ENCODE peak calls at places on chromosomes 1 and 21, in five cellular contexts. B is mammary epithelial cell, P is GM06990, J is OCI-LY7, E is ovary. I is an unnamed sample.

GRCh38 chr21:36015096-36015495 is 45.2 kb downstream of the SETD4 start:
- DNase-seq in P (no peak), E (no peak), B (no peak), J (no peak), I (no peak)

GRCh38 chr1:15178571-15179484 is 25.3 kb downstream of the TMEM51 start:
- DNase-seq in P (no peak), B (peak; percentile 97), E (no peak), J (no peak), I (no peak)

GRCh38 chr21:38716942-38717341 is 88.8 kb upstream of the ETS2 start:
- DNase-seq in B (peak; percentile 17), E (no peak), P (no peak), J (no peak), I (no peak)

GRCh38 chr1:111742938-111743549 is 3.8 kb upstream of the INKA2 start:
- DNase-seq in E (no peak), J (no peak), B (no peak), P (no peak), I (no peak)

GRCh38 chr1:175162955-175163354 is 29.6 kb downstream of the KIAA0040 start:
- DNase-seq in B (no peak), E (no peak), P (no peak), J (no peak), I (no peak)

GRCh38 chr21:24826822-24827221 is 780.5 kb downstream of the MRPL39 start:
- DNase-seq in E (no peak), J (no peak), P (no peak), B (no peak), I (no peak)

GRCh38 chr1:87239997-87240396 is 88.7 kb upstream of the LMO4 start:
- DNase-seq in B (no peak), P (no peak), J (no peak), E (no peak), I (no peak)

GRCh38 chr1:84624876-84625275 is 50.6 kb upstream of the CTBS start:
- DNase-seq in J (no peak), P (no peak), B (no peak), E (no peak), I (no peak)

GRCh38 chr1:205360166-205360565 is 3.4 kb upstream of the KLHDC8A start:
- DNase-seq in P (no peak), J (no peak), E (peak; percentile 63), B (no peak), I (no peak)

GRCh38 chr1:22773981-22774471 is 63.4 kb downstream of the EPHB2 start:
- DNase-seq in E (peak; percentile 81), P (no peak), B (no peak), J (no peak), I (no peak)

GRCh38 chr1:27382950-27383627 is at the start of gene CD164L2:
- DNase-seq in B (peak; percentile 54), J (no peak), E (no peak), P (no peak), I (no peak)

GRCh38 chr1:237191403-237191802 is 149.4 kb downstream of the RYR2 start:
- DNase-seq in B (no peak), P (no peak), E (no peak), J (no peak), I (no peak)

GRCh38 chr1:207993477-207994445 is 82.8 kb upstream of the CD34 start:
- DNase-seq in J (peak; percentile 2), B (no peak), E (no peak), P (no peak), I (no peak)

GRCh38 chr1:226549094-226549936 is 751 bp downstream of the STUM start:
- DNase-seq in E (peak; percentile 27), B (no peak), J (no peak), P (no peak), I (peak; percentile 48)

GRCh38 chr1:972726-973458 is 6.6 kb downstream of the PLEKHN1 start:
- DNase-seq in B (no peak), J (no peak), E (no peak), P (no peak), I (no peak)

GRCh38 chr21:35428927-35429326 is 379.8 kb upstream of the RUNX1 start:
- DNase-seq in J (no peak), P (no peak), E (no peak), B (no peak), I (no peak)

GRCh38 chr1:156295391-156295947 is at the start of gene GLMP:
- DNase-seq in B (peak; percentile 36), J (no peak), E (peak; percentile 65), P (peak; percentile 27), I (peak; percentile 81)

GRCh38 chr1:247855911-247856310 is 1.1 kb upstream of the TRIM58 start:
- DNase-seq in P (no peak), J (no peak), B (no peak), E (no peak), I (no peak)

DNA sequence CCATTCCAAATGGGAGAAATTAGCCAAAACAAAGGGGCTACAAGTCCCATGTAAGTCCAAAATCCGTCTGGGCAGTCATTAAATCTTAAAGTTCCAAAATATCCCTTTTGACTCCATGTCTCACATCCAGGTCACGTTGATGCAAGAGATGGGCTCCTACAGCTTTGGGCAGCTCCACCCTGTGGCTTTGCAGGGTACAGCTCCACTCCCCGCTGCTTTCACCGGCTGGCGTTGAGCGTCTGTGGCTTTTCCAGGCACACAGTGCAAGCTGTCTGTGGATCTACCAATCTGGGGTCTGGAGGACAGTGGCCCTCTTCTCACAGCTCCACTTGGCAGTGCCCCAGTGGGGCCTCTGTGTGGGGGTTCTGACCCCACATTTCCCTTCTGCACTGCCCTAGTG is 130.2 kb downstream of the TPR start:
- DNase-seq in J (peak; percentile 29), P (no peak), B (no peak), E (no peak), I (no peak)
- TF ChIP-seq CTCF in J (peak; percentile 68), P (peak; percentile 26), B (no peak), E (no peak), I (no peak)

GRCh38 chr1:25208561-25209222 is 23.6 kb downstream of the SYF2 start:
- DNase-seq in P (no peak), B (no peak), J (no peak), E (no peak), I (no peak)

GRCh38 chr1:25204797-25205441 is 27.4 kb downstream of the SYF2 start:
- DNase-seq in E (no peak), P (no peak), J (peak; percentile 71), B (peak; percentile 17), I (peak; percentile 65)

GRCh38 chr1:25206201-25206600 is 26.1 kb downstream of the SYF2 start:
- DNase-seq in P (no peak), E (no peak), J (no peak), B (no peak), I (no peak)

GRCh38 chr1:25210728-25211127 is 21.6 kb downstream of the SYF2 start:
- DNase-seq in P (no peak), B (no peak), E (no peak), J (no peak), I (no peak)

GRCh38 chr1:25208127-25208526 is 24.2 kb downstream of the SYF2 start:
- DNase-seq in B (no peak), J (no peak), P (no peak), E (no peak), I (no peak)
- TF ChIP-seq CTCF in B (no peak), J (no peak), P (no peak), E (no peak), I (no peak)

GRCh38 chr1:182383934-182384333 is 7.7 kb downstream of the GLUL start:
- DNase-seq in P (no peak), E (no peak), J (no peak), B (no peak), I (no peak)

GRCh38 chr1:182383037-182383661 is 8.4 kb downstream of the GLUL start:
- DNase-seq in E (no peak), B (no peak), J (no peak), P (no peak), I (no peak)

GRCh38 chr1:182381962-182382819 is 9.4 kb downstream of the GLUL start:
- DNase-seq in E (no peak), B (no peak), J (no peak), P (no peak), I (no peak)

GRCh38 chr1:182377175-182377574 is 14.4 kb downstream of the GLUL start:
- DNase-seq in P (no peak), B (peak; percentile 23), J (no peak), E (no peak), I (no peak)

GRCh38 chr1:182380199-182380598 is 11.4 kb downstream of the GLUL start:
- DNase-seq in J (no peak), P (no peak), E (no peak), B (no peak), I (no peak)
- TF ChIP-seq CTCF in J (no peak), P (no peak), E (no peak), B (no peak), I (no peak)

GRCh38 chr1:117652421-117652820 is 46.6 kb downstream of the TENT5C start:
- DNase-seq in B (no peak), E (no peak), J (peak; percentile 54), P (no peak), I (no peak)

GRCh38 chr1:117655220-117655577 is 49.4 kb downstream of the TENT5C start:
- DNase-seq in J (no peak), E (no peak), P (no peak), B (no peak), I (no peak)

GRCh38 chr1:117654485-117655219 is 48.8 kb downstream of the TENT5C start:
- DNase-seq in P (peak; percentile 82), J (peak; percentile 95), B (no peak), E (no peak), I (peak; percentile 73)

GRCh38 chr1:117653195-117653594 is 47.3 kb downstream of the TENT5C start:
- DNase-seq in J (no peak), P (no peak), B (no peak), E (no peak), I (no peak)

GRCh38 chr1:117653732-117654484 is 48.1 kb downstream of the TENT5C start:
- DNase-seq in P (peak; percentile 59), J (no peak), B (no peak), E (no peak), I (no peak)
- TF ChIP-seq CTCF in P (no peak), J (no peak), B (no peak), E (no peak), I (no peak)

GRCh38 chr1:232293361-232293760 is 336.6 kb downstream of the SIPA1L2 start:
- DNase-seq in B (no peak), P (no peak), J (no peak), E (no peak), I (no peak)
- TF ChIP-seq CTCF in B (no peak), P (no peak), J (no peak), E (no peak), I (no peak)

GRCh38 chr1:159492575-159493323 is 43.1 kb downstream of the OR10J5 start:
- DNase-seq in J (no peak), E (no peak), P (no peak), B (no peak), I (no peak)

DNA sequence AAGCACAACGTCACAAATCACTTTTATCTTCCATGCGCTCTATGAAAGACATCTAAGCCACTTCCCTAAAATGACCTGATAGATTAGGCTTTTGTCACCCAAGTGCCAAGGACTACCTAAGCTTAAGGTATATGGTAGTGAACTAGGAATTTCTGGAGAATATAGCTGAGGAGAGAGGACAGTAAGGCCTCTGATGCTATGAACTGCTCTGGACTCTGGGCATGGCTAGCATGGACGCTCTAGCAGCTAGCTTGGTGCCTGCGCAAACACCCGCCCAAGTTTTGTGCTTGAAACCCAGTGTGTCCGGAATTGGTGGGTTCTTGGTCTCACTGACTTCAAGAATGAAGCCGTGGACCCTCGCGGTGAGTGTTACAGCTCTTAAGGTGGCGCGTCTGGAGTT is 42.5 kb downstream of the OR10J5 start:
- DNase-seq in B (no peak), P (no peak), J (no peak), E (no peak), I (no peak)
- TF ChIP-seq CTCF in B (no peak), P (no peak), J (no peak), E (no peak), I (no peak)

I was measured in GM20000.